ENCODE peak calls at places on chromosomes 7 and 10, in four cellular contexts. R is left lung, K is right lobe of liver, D is cardiac fibroblast. A is an unnamed sample.

GRCh38 chr10:132337019-132337418 is 5.0 kb downstream of the LRRC27 start:
- DNase-seq in R (no peak), K (no peak), D (no peak), A (no peak)

GRCh38 chr10:80259405-80259871 is 30.0 kb downstream of the MAT1A start:
- DNase-seq in R (no peak), K (no peak), D (no peak), A (no peak)

GRCh38 chr10:42983595-42983990 is 93.3 kb upstream of the RET start:
- DNase-seq in R (no peak), K (no peak), D (no peak), A (no peak)

GRCh38 chr7:28536259-28536658 is 123.9 kb downstream of the CREB5 start:
- DNase-seq in R (no peak), K (no peak), D (peak; percentile 42), A (peak; percentile 35)

GRCh38 chr7:138158739-138159528 is 82.7 kb downstream of the AKR1D1 start:
- DNase-seq in R (no peak), K (no peak), D (no peak), A (no peak)

GRCh38 chr7:130909161-130909836 is 175.3 kb upstream of the KLF14 start:
- DNase-seq in R (no peak), K (no peak), D (no peak), A (no peak)

GRCh38 chr10:112087953-112088352 is 95.6 kb downstream of the GPAM start:
- DNase-seq in R (no peak), K (no peak), D (no peak), A (no peak)

GRCh38 chr10:30758341-30758740 is 128.8 kb upstream of the LYZL2 start:
- DNase-seq in R (no peak), K (no peak), D (no peak), A (no peak)

GRCh38 chr10:62374862-62375710 is 917 bp downstream of the ZNF365 start:
- DNase-seq in R (peak; percentile 41), K (no peak), D (no peak), A (no peak)

GRCh38 chr10:104035107-104035816 is 50.4 kb downstream of the COL17A1 start:
- DNase-seq in R (no peak), K (no peak), D (no peak), A (no peak)

GRCh38 chr7:362416-363096 is 72.6 kb downstream of the FOXL3 start:
- DNase-seq in R (peak; percentile 49), K (peak; percentile 42), D (peak; percentile 57), A (peak; percentile 30)

GRCh38 chr7:77383333-77383740 is 32.8 kb downstream of the GSAP start:
- DNase-seq in R (no peak), K (no peak), D (peak; percentile 27), A (peak; percentile 55)

GRCh38 chr10:122112021-122112616 is 123.2 kb downstream of the TACC2 start:
- DNase-seq in R (no peak), K (no peak), D (peak; percentile 32), A (peak; percentile 55)

GRCh38 chr10:70174058-70174741 is 3.9 kb upstream of the SAR1A start:
- DNase-seq in R (no peak), K (no peak), D (no peak), A (no peak)

GRCh38 chr10:124632064-124632531 is 112.1 kb downstream of the FAM53B start:
- DNase-seq in R (peak; percentile 90), K (peak; percentile 85), D (peak; percentile 31), A (no peak)

GRCh38 chr10:103350522-103351260 is at the start of gene PCGF6:
- DNase-seq in R (peak; percentile 94), K (peak; percentile 86), D (peak; percentile 85), A (peak; percentile 63)

GRCh38 chr10:1368772-1369171 is 312.6 kb downstream of the WDR37 start:
- DNase-seq in R (peak; percentile 49), K (no peak), D (no peak), A (no peak)

GRCh38 chr10:75857269-75857846 is 425.9 kb downstream of the LRMDA start:
- DNase-seq in R (no peak), K (no peak), D (no peak), A (no peak)

GRCh38 chr7:27183682-27184341 is 1.2 kb downstream of the HOXA11 start:
- DNase-seq in R (peak; percentile 34), K (peak; percentile 24), D (no peak), A (peak; percentile 57)

GRCh38 chr10:75400163-75400768 is 1.3 kb downstream of the ZNF503 start:
- DNase-seq in R (no peak), K (no peak), D (peak; percentile 59), A (no peak)

GRCh38 chr10:4034907-4035581 is 250.0 kb upstream of the KLF6 start:
- DNase-seq in R (no peak), K (no peak), D (peak; percentile 38), A (peak; percentile 54)

GRCh38 chr7:46606771-46607170 is 685.7 kb upstream of the IGFBP3 start:
- DNase-seq in R (no peak), K (no peak), D (no peak), A (no peak)

GRCh38 chr10:17003666-17004065 is 125.9 kb downstream of the CUBN start:
- DNase-seq in R (no peak), K (no peak), D (no peak), A (no peak)

GRCh38 chr7:117251687-117252086 is 71.2 kb downstream of the WNT2 start:
- DNase-seq in R (no peak), K (no peak), D (peak; percentile 46), A (peak; percentile 84)

GRCh38 chr10:18479502-18479901 is 171.9 kb downstream of the NSUN6 start:
- DNase-seq in R (no peak), K (no peak), D (no peak), A (no peak)

GRCh38 chr10:65861249-65861648 is 1064.6 kb upstream of the LRRTM3 start:
- DNase-seq in R (no peak), K (no peak), D (no peak), A (no peak)

GRCh38 chr10:37747081-37747480 is 110.3 kb downstream of the ZNF248 start:
- DNase-seq in R (no peak), K (no peak), D (no peak), A (no peak)

GRCh38 chr10:44046605-44047004 is 338.3 kb downstream of the CXCL12 start:
- DNase-seq in R (no peak), K (no peak), D (no peak), A (peak; percentile 77)
- TF ChIP-seq CTCF in R (no peak), K (no peak), D (no peak), A (no peak)

GRCh38 chr7:157678503-157678902 is 341.7 kb downstream of the DNAJB6 start:
- DNase-seq in R (no peak), K (no peak), D (no peak), A (no peak)
- H3K4me3 ChIP-seq in R (no peak overlapping the region), K (no peak overlapping the region), D (no peak overlapping the region), A (no peak overlapping the region)

GRCh38 chr10:78045856-78046255 is 12.2 kb downstream of the RPS24 start:
- DNase-seq in R (no peak), K (no peak), D (no peak), A (no peak)

GRCh38 chr10:78044699-78045098 is 11.0 kb downstream of the RPS24 start:
- DNase-seq in R (no peak), K (no peak), D (peak; percentile 55), A (peak; percentile 61)

GRCh38 chr10:78047314-78047891 is 13.7 kb downstream of the RPS24 start:
- DNase-seq in R (peak; percentile 88), K (peak; percentile 81), D (peak; percentile 91), A (peak; percentile 91)

GRCh38 chr10:78045237-78045636 is 11.6 kb downstream of the RPS24 start:
- DNase-seq in R (no peak), K (no peak), D (no peak), A (peak; percentile 31)

DNA sequence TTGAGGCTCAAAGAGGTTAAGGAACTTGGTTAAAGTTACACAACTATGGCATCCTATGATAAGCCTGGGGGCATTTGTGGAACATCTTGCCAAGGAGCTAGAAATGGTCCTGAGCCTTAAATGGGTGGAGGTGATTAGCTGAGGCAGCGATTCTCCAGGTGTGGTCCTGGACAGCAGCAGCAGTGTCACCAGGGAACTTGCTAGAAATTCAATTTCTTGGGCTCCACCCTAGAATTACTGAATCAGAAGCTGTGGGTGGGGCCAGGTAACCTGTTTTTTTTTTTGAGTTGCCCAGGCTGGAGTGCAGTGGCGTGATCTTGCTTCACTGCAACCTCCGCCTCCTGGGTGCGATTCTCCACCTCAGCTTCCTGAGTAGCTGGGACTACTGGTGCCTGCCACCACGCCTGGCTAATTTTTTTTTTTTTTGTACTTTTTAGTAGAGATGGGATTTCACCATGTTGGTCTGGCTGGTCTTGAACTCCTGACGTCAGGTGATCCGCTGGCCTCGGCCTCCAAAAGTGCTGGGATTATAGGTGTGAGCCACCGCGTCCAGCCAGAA is 13.1 kb downstream of the RPS24 start:
- DNase-seq in R (no peak), K (no peak), D (no peak), A (no peak)
- TF ChIP-seq CTCF in R (no peak), K (no peak), D (no peak), A (no peak)

DNA sequence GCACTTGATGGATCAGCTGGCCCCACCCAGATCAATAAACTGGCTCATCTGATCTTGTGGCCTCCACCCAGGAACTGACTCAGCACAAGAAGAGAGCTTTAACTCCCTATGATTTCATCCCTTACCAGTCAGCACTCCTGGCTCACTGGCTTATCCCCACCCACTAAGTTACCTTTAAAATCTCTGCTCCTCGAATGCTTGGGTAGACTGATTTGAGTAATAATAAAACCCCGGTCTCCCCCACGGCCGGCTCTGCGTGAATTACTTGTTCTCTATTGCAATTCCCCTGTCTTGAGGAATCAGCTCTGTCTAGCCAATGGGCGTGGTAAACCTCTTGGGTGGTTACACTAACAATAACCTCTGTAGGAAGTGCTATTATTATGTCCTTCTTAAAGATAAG is 83.7 kb downstream of the MBL2 start:
- DNase-seq in R (no peak), K (no peak), D (no peak), A (no peak)
- H3K4me3 ChIP-seq in R (no peak overlapping the region), K (no peak overlapping the region), D (no peak overlapping the region), A (no peak overlapping the region)

DNA sequence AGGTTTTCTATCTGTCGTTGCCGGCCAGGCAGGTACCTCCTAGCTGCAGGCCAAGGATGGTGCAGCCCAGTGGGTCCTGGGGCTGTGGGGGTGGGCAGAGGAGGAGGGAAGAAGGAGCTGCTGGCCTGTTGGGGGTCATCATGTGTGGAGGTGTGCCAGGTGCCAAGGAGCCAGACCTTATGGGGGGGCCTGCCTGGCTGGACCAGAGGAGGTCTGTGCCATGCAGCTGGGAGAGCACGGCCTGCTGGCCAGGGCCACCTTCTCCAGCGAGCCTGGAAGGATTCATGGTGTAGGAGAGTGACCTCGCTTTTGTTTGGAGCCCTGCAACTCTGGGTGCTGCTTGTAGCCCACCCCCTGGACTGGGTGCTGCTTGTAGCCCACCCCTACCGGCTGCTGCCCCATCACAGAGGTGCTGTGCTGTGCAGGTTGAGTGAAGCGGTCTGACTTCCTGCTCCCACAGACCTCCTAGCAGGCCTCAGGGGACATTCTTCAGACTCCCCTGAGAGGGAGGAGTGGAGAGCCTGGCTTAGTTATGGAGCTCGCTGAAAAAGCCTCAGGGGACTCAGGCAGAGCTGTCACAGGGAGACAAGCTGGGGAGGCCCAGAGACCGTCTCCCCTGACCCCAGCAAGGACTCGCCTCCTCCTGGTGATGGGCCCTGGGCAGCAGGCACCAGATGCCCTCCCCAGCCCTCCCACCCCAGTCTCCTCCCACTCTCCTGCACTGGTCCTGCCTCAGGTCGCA is 67.7 kb upstream of the AQP1 start:
- DNase-seq in R (no peak), K (no peak), D (no peak), A (no peak)
- TF ChIP-seq CTCF in R (no peak), K (no peak), D (no peak), A (no peak)

GRCh38 chr7:43650457-43651052 is 67.6 kb downstream of the STK17A start:
- DNase-seq in R (no peak), K (no peak), D (peak; percentile 59), A (peak; percentile 84)

GRCh38 chr7:43647314-43647691 is 64.4 kb downstream of the STK17A start:
- DNase-seq in R (no peak), K (no peak), D (peak; percentile 83), A (peak; percentile 57)

GRCh38 chr7:43647772-43648643 is 65.1 kb downstream of the STK17A start:
- DNase-seq in R (peak; percentile 83), K (no peak), D (peak; percentile 98), A (peak; percentile 98)

GRCh38 chr7:43649755-43650274 is 66.9 kb downstream of the STK17A start:
- DNase-seq in R (no peak), K (no peak), D (no peak), A (no peak)

GRCh38 chr7:43648725-43649406 is 66.0 kb downstream of the STK17A start:
- DNase-seq in R (no peak), K (no peak), D (peak; percentile 65), A (peak; percentile 71)
- H3K4me3 ChIP-seq in R (peak overlapping the region; percentile 3), K (no peak overlapping the region), D (no peak overlapping the region), A (no peak overlapping the region)